ENCODE peak calls at places on chromosome 20, in seven cellular contexts. T, G, L, X, Z, B and R are unnamed samples.

GRCh38 chr20:33662172-33662571 is at the start of gene C20orf144:
- DNase-seq in G (no peak), T (no peak), B (peak), X (no peak), L (no peak), Z (no peak), R (peak)

GRCh38 chr20:7744411-7744810 is 195.8 kb downstream of the HAO1 start:
- DNase-seq in B (no peak), T (no peak), G (no peak), L (no peak), X (no peak), Z (no peak), R (no peak)

GRCh38 chr20:32731882-32732266 is 11.4 kb downstream of the COMMD7 start:
- DNase-seq in Z (no peak), L (no peak), T (no peak), G (no peak), B (no peak), X (no peak), R (no peak)

GRCh38 chr20:1830240-1830639 is 65.0 kb upstream of the SIRPA start:
- DNase-seq in T (no peak), L (peak), Z (peak), G (no peak), X (no peak), B (no peak), R (no peak)

GRCh38 chr20:25072226-25072811 is 9.6 kb downstream of the VSX1 start:
- DNase-seq in B (no peak), Z (no peak), L (no peak), G (no peak), T (peak), X (no peak), R (no peak)

GRCh38 chr20:4233520-4233919 is 218.2 kb upstream of the RNF24 start:
- DNase-seq in X (no peak), Z (no peak), T (no peak), G (no peak), L (no peak), B (no peak), R (no peak)

GRCh38 chr20:19336601-19337000 is 124.2 kb downstream of the SLC24A3 start:
- DNase-seq in G (no peak), B (no peak), Z (no peak), T (no peak), X (no peak), L (no peak), R (no peak)

GRCh38 chr20:19975436-19975799 is 41.7 kb upstream of the NAA20 start:
- DNase-seq in B (no peak), T (no peak), X (no peak), L (no peak), Z (no peak), G (no peak), R (peak)

GRCh38 chr20:531608-532007 is 12.0 kb downstream of the CSNK2A1 start:
- DNase-seq in G (no peak), T (no peak), L (no peak), Z (no peak), X (no peak), B (no peak), R (no peak)

GRCh38 chr20:18496740-18497592 is at the start of gene RBBP9:
- DNase-seq in Z (peak), X (peak), T (peak), L (peak), G (peak), B (peak), R (peak)

GRCh38 chr20:47686545-47686944 is 98.7 kb downstream of the SULF2 start:
- DNase-seq in B (peak), L (no peak), Z (peak), X (no peak), G (no peak), T (no peak), R (no peak)

GRCh38 chr20:59231124-59231804 is 67.6 kb downstream of the ZNF831 start:
- DNase-seq in X (no peak), B (no peak), Z (no peak), G (no peak), T (no peak), L (no peak), R (no peak)

GRCh38 chr20:58524814-58525213 is 9.6 kb upstream of the APCDD1L start:
- DNase-seq in B (no peak), Z (no peak), X (no peak), L (no peak), G (no peak), T (no peak), R (no peak)

GRCh38 chr20:47379433-47380150 is 23.1 kb upstream of the ZMYND8 start:
- DNase-seq in B (peak), L (no peak), Z (no peak), X (no peak), T (no peak), G (no peak), R (no peak)

GRCh38 chr20:55253765-55254164 is 751.6 kb downstream of the CBLN4 start:
- DNase-seq in T (no peak), Z (no peak), B (no peak), X (no peak), G (no peak), L (no peak), R (no peak)

DNA sequence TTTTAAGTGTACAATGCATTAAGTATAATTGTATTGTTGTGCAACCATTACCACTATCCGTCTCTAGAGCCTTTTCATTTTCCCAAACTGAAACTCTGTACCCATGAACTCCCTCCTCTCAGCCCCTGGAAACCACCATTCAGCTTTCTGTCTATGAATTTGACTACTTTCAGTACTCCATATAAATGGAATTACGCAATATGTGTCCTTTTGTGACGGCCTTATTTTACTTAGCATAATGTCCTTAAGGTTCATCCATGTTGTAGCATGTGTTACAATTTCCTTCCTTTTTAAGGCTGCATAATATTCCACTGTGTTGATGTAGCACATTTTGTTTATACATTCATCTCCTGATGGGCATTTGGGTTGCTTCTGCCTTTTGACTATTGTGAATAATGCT is 143.6 kb upstream of the KCNG1 start:
- DNase-seq in G (no peak), T (no peak), L (no peak), X (no peak), Z (no peak), B (no peak), R (no peak)
- TF ChIP-seq CTCF in G (no peak), T (no peak), L (no peak), X (no peak), Z (no peak), B (no peak), R (no peak)

DNA sequence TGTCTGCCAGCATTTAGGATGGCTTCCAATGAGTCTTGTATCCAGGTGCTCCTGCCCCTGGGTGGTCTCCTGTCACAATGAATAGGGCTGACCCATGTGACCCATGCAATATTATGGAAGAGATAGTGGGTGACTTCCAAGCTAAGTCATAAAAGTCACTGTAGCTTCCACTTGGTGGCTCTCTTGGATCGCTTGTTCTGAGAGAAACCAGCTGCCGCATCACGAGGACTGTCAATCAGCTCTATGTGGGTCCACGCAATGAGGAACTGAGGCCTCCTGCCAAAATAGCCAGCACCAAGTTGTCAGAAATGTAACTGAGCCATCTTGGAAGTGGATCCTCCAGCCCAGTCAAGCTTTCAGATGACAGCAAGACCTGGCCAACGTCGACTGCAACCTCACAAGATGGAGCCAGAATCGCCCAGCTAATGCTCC is 14.9 kb upstream of the MATN4 start:
- DNase-seq in X (peak), Z (peak), L (no peak), B (no peak), T (peak), G (no peak), R (no peak)
- TF ChIP-seq CTCF in X (peak), Z (peak), L (no peak), B (no peak), T (peak), G (peak), R (peak)

GRCh38 chr20:23586735-23587525 is 18.6 kb upstream of the CST9L start:
- DNase-seq in B (no peak), Z (no peak), L (no peak), T (no peak), X (peak), G (no peak), R (no peak)

GRCh38 chr20:23584434-23585199 is 16.3 kb upstream of the CST9L start:
- DNase-seq in L (no peak), G (no peak), T (no peak), X (no peak), B (no peak), Z (no peak), R (no peak)

GRCh38 chr20:23583526-23583925 is 15.2 kb upstream of the CST9L start:
- DNase-seq in L (no peak), G (no peak), Z (no peak), B (no peak), T (no peak), X (no peak), R (no peak)

GRCh38 chr20:23585808-23586734 is 17.8 kb upstream of the CST9L start:
- DNase-seq in L (no peak), B (no peak), G (no peak), Z (no peak), X (peak), T (no peak), R (no peak)

GRCh38 chr20:23585449-23585807 is 17.1 kb upstream of the CST9L start:
- DNase-seq in B (no peak), T (no peak), L (no peak), G (no peak), X (no peak), Z (no peak), R (no peak)
- TF ChIP-seq CTCF in B (no peak), T (no peak), L (no peak), G (no peak), X (no peak), Z (no peak), R (no peak)

GRCh38 chr20:62864207-62864606 is 2.6 kb upstream of the TCFL5 start:
- DNase-seq in X (peak), L (no peak), Z (no peak), G (no peak), T (no peak), B (no peak), R (peak)
- TF ChIP-seq CTCF in X (no peak), L (no peak), Z (no peak), G (no peak), T (no peak), B (no peak), R (no peak)

DNA sequence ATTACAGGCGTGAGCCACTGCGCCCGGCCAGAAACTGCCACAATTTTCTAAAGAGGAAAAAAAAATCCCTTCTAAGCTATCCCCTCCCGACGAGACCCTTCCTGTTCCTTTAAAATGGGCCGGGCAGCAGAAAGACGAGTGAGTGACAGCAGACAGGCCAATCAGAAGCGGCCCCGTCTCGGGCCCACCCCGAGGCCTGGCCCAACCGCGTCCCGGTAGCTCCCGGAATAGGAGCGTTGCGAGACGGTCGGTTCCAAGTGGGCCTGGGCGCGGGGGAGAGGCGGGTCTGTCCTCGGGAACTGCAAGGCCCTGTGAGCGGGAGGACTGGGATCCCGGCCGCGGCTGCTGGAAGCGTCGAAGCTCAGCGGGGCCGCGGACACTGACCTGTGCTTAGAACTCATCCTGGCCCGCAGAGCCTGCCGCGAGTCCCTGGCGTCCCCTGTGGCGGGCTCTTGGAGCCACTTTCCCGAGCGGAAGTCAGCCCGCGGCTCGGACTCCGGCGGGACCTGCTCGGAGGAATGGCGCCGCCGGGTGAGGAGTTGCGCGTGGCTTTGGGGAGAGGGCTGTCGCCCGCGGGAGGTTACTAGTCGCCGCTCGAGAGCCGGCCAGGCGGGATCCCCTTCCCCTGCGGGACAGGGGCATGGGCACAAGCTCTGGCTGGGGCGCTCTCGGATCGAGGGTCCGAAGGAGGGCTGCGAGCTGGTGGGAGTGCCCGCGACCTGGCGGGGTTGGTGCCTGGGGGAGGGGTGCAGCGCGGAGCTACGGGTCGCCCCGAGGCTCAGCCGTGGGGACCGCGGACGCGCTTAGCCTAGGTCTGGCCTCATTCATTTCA is at the start of the genes MROH8 and RPN2:
- DNase-seq in G (peak), T (peak), L (peak), Z (peak), B (peak), X (peak), R (peak)
- TF ChIP-seq CTCF in G (no peak), T (no peak), L (no peak), Z (peak), B (no peak), X (no peak), R (no peak)

DNA sequence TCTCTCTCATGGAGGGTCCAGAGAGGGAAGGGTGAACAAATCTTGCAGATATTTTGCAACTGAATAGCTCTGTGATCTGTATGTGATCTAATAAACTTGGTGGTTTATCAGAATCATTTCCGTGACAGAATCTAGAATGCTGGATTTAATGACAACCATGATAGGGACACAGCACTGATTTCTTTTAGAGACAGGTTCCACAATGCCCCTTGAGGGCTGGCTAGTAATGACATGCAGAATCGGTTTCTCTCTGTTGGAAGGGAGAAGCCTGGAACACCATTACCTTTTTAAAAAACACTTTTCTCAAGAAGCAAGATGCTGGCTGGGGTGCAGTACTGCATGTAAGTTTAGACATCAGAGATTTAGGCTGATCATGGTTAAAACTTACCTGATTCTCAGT is 313.4 kb downstream of the CDH26 start:
- DNase-seq in Z (no peak), T (no peak), B (no peak), X (no peak), L (no peak), G (no peak), R (no peak)
- TF ChIP-seq CTCF in Z (peak), T (no peak), B (no peak), X (no peak), L (peak), G (no peak), R (peak)